ENCODE peak calls at places on chromosomes 3 and 15, in seven cellular contexts. V, C, T, H, W, Q and F are unnamed samples.
A peak's percentile ranks its signal among the peaks of the same experiment; 100 is the strongest.

GRCh38 chr3:107661447-107662108 is 138.8 kb downstream of the BBX start:
- DNase-seq in W (no peak), H (no peak), Q (no peak), T (no peak), V (no peak), C (no peak), F (no peak)

GRCh38 chr3:120172070-120172469 is 77.8 kb upstream of the GSK3B start:
- DNase-seq in C (peak; percentile 22), W (peak; percentile 79), V (no peak), Q (no peak), H (peak; percentile 76), T (no peak), F (no peak)

GRCh38 chr3:30631237-30631961 is 25.0 kb downstream of the TGFBR2 start:
- DNase-seq in W (no peak), T (peak; percentile 86), Q (no peak), H (peak; percentile 36), V (no peak), C (no peak), F (no peak)

GRCh38 chr3:32421991-32422859 is 30.6 kb downstream of the CMTM7 start:
- DNase-seq in C (peak; percentile 72), W (peak; percentile 73), V (peak; percentile 94), H (peak; percentile 92), Q (peak; percentile 82), T (peak; percentile 97), F (peak; percentile 57)

GRCh38 chr15:34726407-34727100 is 28.2 kb downstream of the GJD2 start:
- DNase-seq in C (no peak), W (peak; percentile 41), Q (no peak), H (no peak), V (no peak), T (no peak), F (no peak)

GRCh38 chr3:11651477-11651876 is 7.8 kb upstream of the VGLL4 start:
- DNase-seq in C (no peak), T (no peak), W (no peak), Q (no peak), V (no peak), H (no peak), F (no peak)

GRCh38 chr3:64214002-64214696 is 11.1 kb downstream of the PRICKLE2 start:
- DNase-seq in Q (no peak), C (peak; percentile 86), W (peak; percentile 82), V (peak; percentile 90), T (peak; percentile 83), H (peak; percentile 39), F (peak; percentile 20)

GRCh38 chr3:189119947-189120346 is 51.8 kb upstream of the TPRG1 start:
- DNase-seq in V (no peak), W (no peak), C (no peak), Q (no peak), T (no peak), H (no peak), F (no peak)

GRCh38 chr3:170840291-170840859 is 29.6 kb downstream of the RPL22L1 start:
- DNase-seq in T (peak; percentile 89), Q (no peak), V (no peak), W (peak; percentile 33), C (no peak), H (no peak), F (no peak)

GRCh38 chr3:126913524-126913923 is 69.4 kb upstream of the PLXNA1 start:
- DNase-seq in T (no peak), C (no peak), W (no peak), H (no peak), V (no peak), Q (no peak), F (no peak)

GRCh38 chr3:37995652-37996641 is 5.4 kb downstream of the VILL start:
- DNase-seq in Q (peak; percentile 47), T (no peak), W (no peak), C (no peak), V (peak; percentile 58), H (peak; percentile 13), F (no peak)

GRCh38 chr3:142027713-142028112 is 121.6 kb downstream of the TFDP2 start:
- DNase-seq in V (no peak), T (peak; percentile 64), H (peak; percentile 25), W (no peak), C (no peak), Q (peak; percentile 54), F (no peak)

GRCh38 chr15:85116925-85117646 is 135.4 kb downstream of the PDE8A start:
- DNase-seq in H (no peak), V (no peak), C (no peak), Q (no peak), W (peak; percentile 38), T (peak; percentile 47), F (no peak)

GRCh38 chr15:89127054-89127702 is 38.9 kb downstream of the ABHD2 start:
- DNase-seq in V (no peak), T (no peak), H (no peak), C (no peak), Q (no peak), W (peak; percentile 29), F (no peak)

GRCh38 chr3:45592830-45593707 is 1.5 kb upstream of the LIMD1 start:
- DNase-seq in H (peak; percentile 95), C (peak; percentile 88), T (peak; percentile 90), Q (peak; percentile 96), V (peak; percentile 97), W (peak; percentile 89), F (peak; percentile 95)

GRCh38 chr3:45595364-45596154 is 1.0 kb downstream of the LIMD1 start:
- DNase-seq in Q (peak; percentile 68), H (no peak), W (no peak), T (no peak), C (no peak), V (peak; percentile 76), F (no peak)

GRCh38 chr3:45592405-45592804 is 2.1 kb upstream of the LIMD1 start:
- DNase-seq in H (no peak), Q (no peak), C (no peak), V (no peak), T (no peak), W (no peak), F (no peak)

GRCh38 chr3:45596290-45596791 is 1.8 kb downstream of the LIMD1 start:
- DNase-seq in H (no peak), Q (peak; percentile 89), T (no peak), V (no peak), C (no peak), W (no peak), F (no peak)

GRCh38 chr3:45593708-45594601 is 596 bp upstream of the LIMD1 start:
- DNase-seq in Q (peak; percentile 88), W (peak; percentile 68), T (peak; percentile 77), V (peak; percentile 81), H (peak; percentile 58), C (peak; percentile 73), F (peak; percentile 79)
- TF ChIP-seq POLR2A in Q (peak; percentile 61), W (peak; percentile 58), T (peak; percentile 59), V (no peak), H (no peak), C (peak; percentile 29), F (peak; percentile 84)

DNA sequence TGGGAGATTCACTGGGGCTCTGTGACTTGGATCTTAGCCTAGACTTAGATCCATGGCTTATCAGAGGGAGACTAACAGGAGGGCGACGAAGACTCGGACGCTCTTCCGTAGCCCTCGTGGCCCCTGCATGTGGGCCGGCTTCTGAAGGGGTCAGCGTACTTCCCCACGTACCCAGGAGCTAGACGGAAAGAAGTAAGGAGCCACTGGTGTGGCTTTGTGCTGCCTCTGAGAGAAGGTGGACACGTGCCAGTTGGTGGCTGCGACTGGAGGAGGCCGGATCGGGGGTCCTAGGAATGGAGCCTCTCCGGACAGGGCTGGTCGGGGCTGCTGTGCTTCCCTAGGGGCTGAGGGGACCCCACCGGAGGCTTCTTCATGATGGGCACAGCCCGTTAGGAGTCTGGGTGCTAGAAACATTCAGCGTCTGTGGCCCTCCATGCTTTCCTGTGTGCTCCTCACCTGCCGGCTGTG is 1.0 kb downstream of the NRROS start:
- DNase-seq in W (no peak), C (no peak), T (no peak), V (no peak), Q (no peak), H (no peak), F (no peak)
- TF ChIP-seq POLR2A in W (no peak), C (no peak), T (no peak), V (no peak), Q (no peak), H (no peak), F (no peak)

GRCh38 chr3:184250167-184250828 is 826 bp downstream of the EEF1AKMT4 start:
- DNase-seq in V (peak; percentile 88), T (peak; percentile 89), W (peak; percentile 83), H (peak; percentile 88), Q (peak; percentile 98), C (peak; percentile 75), F (peak; percentile 97)

GRCh38 chr3:184255291-184256039 is 5.9 kb downstream of the CAMK2N2 start:
- DNase-seq in T (no peak), W (no peak), H (no peak), C (no peak), Q (no peak), V (no peak), F (peak; percentile 76)

GRCh38 chr3:184248454-184249411 is at the start of gene ALG3:
- DNase-seq in Q (peak; percentile 91), C (peak; percentile 86), T (peak; percentile 83), W (peak; percentile 87), V (peak; percentile 91), H (peak; percentile 80), F (peak; percentile 82)

DNA sequence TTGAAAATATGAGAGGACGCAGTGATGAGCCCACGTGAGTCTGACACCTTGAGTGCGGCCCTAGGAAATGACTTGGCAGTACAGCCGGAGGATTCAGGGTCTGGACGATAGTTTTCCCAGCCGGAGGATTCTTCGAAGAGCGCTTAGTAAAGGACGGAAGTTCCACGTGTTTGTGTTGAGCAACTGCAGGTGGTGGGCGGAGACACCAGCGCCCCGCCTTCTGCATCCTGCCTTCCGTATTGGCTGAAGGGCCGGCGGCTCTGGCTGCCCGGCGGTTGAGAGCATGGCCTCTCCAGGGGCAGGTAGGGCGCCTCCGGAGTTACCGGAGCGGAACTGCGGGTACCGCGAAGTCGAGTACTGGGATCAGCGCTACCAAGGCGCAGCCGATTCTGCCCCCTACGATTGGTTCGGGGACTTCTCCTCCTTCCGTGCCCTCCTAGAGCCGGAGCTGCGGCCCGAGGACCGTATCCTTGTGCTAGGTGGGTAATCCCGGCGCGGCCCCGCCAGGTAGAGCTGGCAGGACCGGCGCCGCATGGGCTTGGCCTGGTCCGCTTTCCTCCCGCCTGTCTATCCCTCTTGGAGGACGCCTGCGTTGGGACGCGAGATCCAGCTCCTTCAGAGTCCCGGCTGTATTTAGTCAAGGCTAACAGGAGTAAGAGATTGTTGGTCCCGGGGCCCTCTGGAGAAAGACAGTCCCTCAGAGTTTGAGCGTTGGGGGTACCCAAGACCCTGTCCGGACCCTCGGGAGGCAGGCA is at the start of gene EEF1AKMT4:
- DNase-seq in C (peak; percentile 96), Q (peak; percentile 99), T (peak; percentile 97), V (peak; percentile 98), H (peak; percentile 98), W (peak; percentile 98), F (peak; percentile 98)
- TF ChIP-seq POLR2A in C (no peak), Q (no peak), T (no peak), V (no peak), H (no peak), W (no peak), F (peak; percentile 51)

GRCh38 chr3:193118907-193119306 is 122.1 kb upstream of the PLAAT1 start:
- DNase-seq in Q (no peak), V (no peak), W (no peak), H (no peak), C (no peak), T (no peak), F (no peak)

GRCh38 chr3:193114431-193115340 is 126.3 kb upstream of the PLAAT1 start:
- DNase-seq in W (no peak), T (no peak), H (no peak), Q (no peak), V (no peak), C (no peak), F (no peak)

DNA sequence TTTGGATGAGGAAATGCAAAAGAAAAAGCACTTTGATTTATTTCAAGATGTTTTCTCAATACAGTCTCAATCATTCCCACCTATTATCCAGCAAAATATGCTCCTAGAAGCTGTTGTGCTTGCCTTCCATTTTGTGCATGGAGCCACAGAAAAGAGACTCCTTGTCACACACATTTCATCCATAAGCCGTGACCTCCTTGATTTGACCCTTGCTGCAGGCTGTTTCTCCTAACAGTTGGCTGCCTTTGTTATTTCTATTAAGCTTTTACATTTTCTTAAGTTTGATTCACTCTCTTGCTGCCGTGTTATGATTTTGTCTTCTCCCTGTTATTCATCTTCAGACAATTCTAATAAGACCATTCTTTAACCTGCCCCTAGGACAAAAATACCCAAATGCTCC is 124.2 kb upstream of the PLAAT1 start:
- DNase-seq in W (no peak), T (no peak), C (no peak), V (no peak), Q (no peak), H (no peak), F (no peak)
- TF ChIP-seq POLR2A in W (no peak), T (no peak), C (no peak), V (no peak), Q (no peak), H (no peak), F (no peak)